ENCODE peak calls at places on chromosome 4, in five cellular contexts. P, O, M, X and J are unnamed samples.

GRCh38 chr4:1237981-1238675 is 10.8 kb downstream of the CTBP1 start:
- DNase-seq in P (no peak), O (no peak), M (no peak), X (peak; percentile 70), J (no peak)

GRCh38 chr4:82431026-82431745 is 796 bp downstream of the ENOPH1 start:
- DNase-seq in P (peak; percentile 50), O (no peak), M (no peak), X (no peak), J (no peak)

GRCh38 chr4:127498366-127498765 is 134.4 kb upstream of the INTU start:
- DNase-seq in P (no peak), O (no peak), M (no peak), X (no peak), J (no peak)

GRCh38 chr4:10998826-10999225 is 314.3 kb upstream of the CLNK start:
- DNase-seq in P (no peak), O (no peak), M (no peak), X (no peak), J (no peak)

GRCh38 chr4:2825184-2825506 is 18.5 kb upstream of the ADD1 start:
- DNase-seq in P (no peak), O (no peak), M (no peak), X (no peak), J (no peak)

GRCh38 chr4:47383829-47384427 is 79.6 kb downstream of the COMMD8 start:
- DNase-seq in P (peak; percentile 23), O (no peak), M (no peak), X (no peak), J (peak; percentile 44)

GRCh38 chr4:88352062-88352461 is 26.6 kb upstream of the HERC6 start:
- DNase-seq in P (no peak), O (no peak), M (no peak), X (no peak), J (no peak)

GRCh38 chr4:110046588-110047049 is 133.9 kb downstream of the EGF start:
- DNase-seq in P (no peak), O (peak; percentile 4), M (peak; percentile 6), X (no peak), J (peak; percentile 38)

GRCh38 chr4:2825740-2826139 is 17.9 kb upstream of the ADD1 start:
- DNase-seq in P (no peak), O (no peak), M (no peak), X (peak; percentile 67), J (no peak)

GRCh38 chr4:15677507-15677988 is 4.1 kb upstream of the FAM200B start:
- DNase-seq in P (no peak), O (no peak), M (no peak), X (no peak), J (no peak)

GRCh38 chr4:98232202-98232601 is 29.0 kb upstream of the RAP1GDS1 start:
- DNase-seq in P (peak; percentile 5), O (no peak), M (no peak), X (no peak), J (no peak)

GRCh38 chr4:14054391-14054790 is 426.9 kb upstream of the BOD1L1 start:
- DNase-seq in P (no peak), O (no peak), M (no peak), X (no peak), J (no peak)

GRCh38 chr4:114057746-114058145 is 78.3 kb upstream of the ARSJ start:
- DNase-seq in P (no peak), O (no peak), M (no peak), X (no peak), J (no peak)

GRCh38 chr4:182642831-182643230 is 274.4 kb downstream of the DCTD start:
- DNase-seq in P (no peak), O (no peak), M (no peak), X (no peak), J (no peak)

GRCh38 chr4:169205146-169205806 is 65.5 kb downstream of the SH3RF1 start:
- DNase-seq in P (no peak), O (no peak), M (no peak), X (no peak), J (no peak)

GRCh38 chr4:8216443-8217245 is 17.6 kb downstream of the SH3TC1 start:
- DNase-seq in P (no peak), O (no peak), M (no peak), X (no peak), J (no peak)

GRCh38 chr4:2297606-2298517 is 36.0 kb upstream of the MXD4 start:
- DNase-seq in P (no peak), O (no peak), M (no peak), X (no peak), J (no peak)

GRCh38 chr4:147831452-147832192 is 99.7 kb downstream of the ARHGAP10 start:
- DNase-seq in P (no peak), O (no peak), M (no peak), X (no peak), J (no peak)

GRCh38 chr4:181138116-181138515 is 1105.1 kb upstream of the TENM3 start:
- DNase-seq in P (no peak), O (no peak), M (no peak), X (no peak), J (no peak)

GRCh38 chr4:155241664-155242063 is 33.2 kb downstream of the NPY2R start:
- DNase-seq in P (no peak), O (no peak), M (no peak), X (no peak), J (no peak)